ENCODE peak calls at places on chromosomes 4 and X, in ten cellular contexts. W is GM12878, Y is endothelial cell, Q is Peyer's patch, B is adrenal gland, S is AG09319, L is mammary epithelial cell, M is WTC11, J is lower lobe of right lung, N is AG10803. P is an unnamed sample.

GRCh38 chrX:29992083-29992482 is 223.3 kb upstream of the MAGEB2 start:
- DNase-seq in W (no peak), Y (no peak), Q (no peak), B (no peak), S (no peak), L (no peak), M (no peak), J (no peak), N (no peak), P (no peak)

GRCh38 chrX:28581522-28581921 is 5.7 kb upstream of the IL1RAPL1 start:
- DNase-seq in W (no peak), Y (no peak), Q (no peak), B (no peak), S (no peak), L (no peak), M (no peak), J (no peak), N (no peak), P (no peak)

GRCh38 chrX:34521563-34521962 is 135.5 kb downstream of the TMEM47 start:
- DNase-seq in W (no peak), Y (no peak), Q (no peak), B (no peak), S (no peak), L (peak; percentile 21), M (no peak), J (no peak), N (no peak), P (no peak)

GRCh38 chr4:1194028-1194900 is 21.9 kb upstream of the SPON2 start:
- DNase-seq in W (no peak), Y (peak; percentile 4), Q (peak; percentile 16), B (peak; percentile 72), S (no peak), L (no peak), M (peak; percentile 36), J (no peak), N (peak; percentile 31), P (no peak)

GRCh38 chr4:182454440-182455013 is 211.3 kb downstream of the TENM3 start:
- DNase-seq in W (no peak), Y (no peak), Q (no peak), B (no peak), S (no peak), L (no peak), M (no peak), J (no peak), N (peak; percentile 48), P (no peak)

GRCh38 chr4:138488527-138488926 is 246.4 kb upstream of the SLC7A11 start:
- DNase-seq in W (no peak), Y (no peak), Q (no peak), B (no peak), S (no peak), L (no peak), M (no peak), J (no peak), N (no peak), P (no peak)

GRCh38 chr4:98745372-98745771 is 87.0 kb upstream of the TSPAN5 start:
- DNase-seq in W (no peak), Y (peak; percentile 21), Q (no peak), B (peak; percentile 26), S (no peak), L (peak; percentile 32), M (peak; percentile 18), J (no peak), N (peak; percentile 19), P (no peak)

GRCh38 chr4:105060628-105061027 is 86.0 kb upstream of the TET2 start:
- DNase-seq in W (peak; percentile 98), Y (no peak), Q (no peak), B (no peak), S (no peak), L (peak; percentile 61), M (no peak), J (no peak), N (no peak), P (no peak)

GRCh38 chr4:43776371-43776770 is 672.2 kb downstream of the KCTD8 start:
- DNase-seq in W (no peak), Y (no peak), Q (no peak), B (no peak), S (no peak), L (no peak), M (no peak), J (no peak), N (no peak), P (no peak)

GRCh38 chr4:102787944-102788343 is 27.2 kb upstream of the MANBA start:
- DNase-seq in W (no peak), Y (no peak), Q (no peak), B (no peak), S (no peak), L (no peak), M (no peak), J (no peak), N (no peak), P (no peak)

GRCh38 chr4:180923476-180923875 is 1319.7 kb upstream of the TENM3 start:
- DNase-seq in W (no peak), Y (no peak), Q (no peak), B (no peak), S (peak; percentile 80), L (peak; percentile 51), M (no peak), J (no peak), N (peak; percentile 94), P (no peak)

GRCh38 chr4:139223682-139224317 is 46.8 kb upstream of the ELF2 start:
- DNase-seq in W (no peak), Y (no peak), Q (no peak), B (no peak), S (no peak), L (peak; percentile 77), M (no peak), J (no peak), N (peak; percentile 52), P (no peak)

GRCh38 chr4:81442479-81443085 is 29.1 kb downstream of the RASGEF1B start:
- DNase-seq in W (no peak), Y (no peak), Q (no peak), B (no peak), S (no peak), L (no peak), M (no peak), J (no peak), N (no peak), P (no peak)

GRCh38 chr4:83109480-83110221 is 4.9 kb downstream of the PLAC8 start:
- DNase-seq in W (no peak), Y (peak; percentile 45), Q (peak; percentile 34), B (peak; percentile 44), S (no peak), L (no peak), M (peak; percentile 65), J (peak; percentile 66), N (peak; percentile 35), P (no peak)

GRCh38 chrX:81054904-81055303 is 146.8 kb downstream of the HMGN5 start:
- DNase-seq in W (no peak), Y (no peak), Q (no peak), B (no peak), S (no peak), L (no peak), M (no peak), J (no peak), N (no peak), P (no peak)

DNA sequence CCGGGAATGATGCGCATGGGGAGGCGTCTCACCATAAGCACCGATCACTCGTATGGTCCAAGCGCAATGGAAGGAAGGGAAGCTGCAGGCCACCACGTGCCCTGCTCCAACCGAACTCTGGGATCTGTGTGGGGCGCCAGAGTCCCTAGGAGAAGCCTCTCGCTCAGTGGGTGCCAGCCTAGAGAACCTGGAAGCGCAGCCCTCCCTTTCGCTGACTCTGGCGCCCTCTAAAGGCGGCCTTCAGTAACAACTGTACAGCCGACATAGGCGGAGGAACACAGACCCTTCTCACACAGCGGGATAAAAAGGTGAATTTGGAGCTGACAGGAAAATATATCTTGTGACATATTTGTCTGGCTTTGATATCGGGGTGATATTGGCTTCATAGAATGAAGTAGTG is 76.0 kb downstream of the INTS6L start:
- DNase-seq in W (no peak), Y (peak; percentile 64), Q (peak; percentile 16), B (peak; percentile 38), S (no peak), L (peak; percentile 25), M (peak; percentile 64), J (peak; percentile 42), N (peak; percentile 11), P (no peak)
- TF ChIP-seq CTCF in W (peak; percentile 67), Y (peak; percentile 69), Q (peak; percentile 47), B (peak; percentile 52), S (peak; percentile 64), L (peak; percentile 54), M (peak; percentile 44), J (peak; percentile 52), N (peak; percentile 58), P (peak; percentile 47)

DNA sequence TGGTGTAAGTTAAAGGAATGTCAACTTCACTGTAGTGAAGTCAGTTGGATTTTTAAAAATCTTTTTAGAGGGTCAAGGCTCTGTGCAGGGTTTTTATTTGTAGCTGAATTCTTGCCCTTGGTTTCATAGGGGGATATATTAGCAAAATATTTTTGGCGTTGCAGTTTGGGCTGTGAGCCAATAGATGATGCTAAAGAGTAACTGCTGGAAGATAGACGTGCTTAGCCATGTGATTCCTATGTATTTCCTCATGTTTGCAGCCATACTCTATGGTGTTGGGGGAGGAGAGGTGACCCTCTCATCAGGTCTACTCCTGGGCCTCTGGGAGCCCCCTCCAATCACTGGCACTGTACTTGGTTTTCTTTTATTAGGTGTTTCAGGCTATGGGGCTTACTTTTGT is 246.7 kb upstream of the ARHGAP24 start:
- DNase-seq in W (no peak), Y (no peak), Q (no peak), B (no peak), S (no peak), L (no peak), M (no peak), J (no peak), N (no peak), P (no peak)
- TF ChIP-seq CTCF in W (peak; percentile 5), Y (no peak), Q (no peak), B (no peak), S (no peak), L (peak; percentile 2), M (no peak), J (no peak), N (no peak), P (no peak)

DNA sequence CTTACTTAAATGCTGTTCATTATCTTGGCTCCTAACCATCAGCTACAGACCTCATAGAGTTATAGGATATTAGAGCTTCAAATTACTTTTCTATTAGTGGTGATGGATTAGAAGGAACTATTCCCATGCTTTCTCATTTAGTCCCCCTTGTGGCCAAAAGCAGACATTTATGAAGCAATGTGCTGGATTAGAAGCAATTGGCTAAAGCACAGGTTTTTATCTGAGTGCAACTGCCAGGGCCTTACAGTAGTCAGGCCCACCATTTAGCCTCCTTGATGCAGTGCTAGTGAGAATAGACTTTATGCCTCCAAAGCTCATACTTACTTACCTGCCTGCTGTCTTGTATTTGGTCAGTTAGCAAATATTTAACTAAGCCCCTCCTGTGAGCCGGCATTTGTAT is 93.0 kb downstream of the TSPAN7 start:
- DNase-seq in W (no peak), Y (peak; percentile 7), Q (no peak), B (no peak), S (no peak), L (peak; percentile 28), M (no peak), J (no peak), N (peak; percentile 14), P (no peak)
- TF ChIP-seq CTCF in W (peak; percentile 32), Y (peak; percentile 60), Q (peak; percentile 45), B (peak; percentile 67), S (peak; percentile 44), L (peak; percentile 59), M (peak; percentile 23), J (peak; percentile 45), N (peak; percentile 47), P (peak; percentile 43)

DNA sequence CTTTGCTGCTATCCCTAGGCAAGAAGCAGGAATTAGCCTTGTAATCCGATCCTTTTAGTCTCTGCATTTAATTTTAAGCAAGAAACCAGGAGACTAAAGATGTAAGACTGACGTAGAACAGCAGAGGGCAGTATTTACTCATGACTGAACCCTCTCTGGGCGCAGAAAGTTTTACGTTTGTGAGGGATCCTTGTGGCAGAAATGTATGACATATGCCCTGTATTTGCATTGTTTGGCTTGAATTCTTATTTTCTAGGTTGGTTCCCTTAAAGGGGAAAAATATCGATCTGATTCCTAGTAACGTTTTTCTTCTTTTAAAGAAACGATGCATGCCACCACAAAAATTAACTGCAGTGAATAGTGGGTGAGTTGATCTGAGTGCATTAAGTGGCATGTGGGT is 1.3 kb upstream of the FAT4 start:
- DNase-seq in W (no peak), Y (peak; percentile 72), Q (no peak), B (peak; percentile 55), S (peak; percentile 79), L (peak; percentile 72), M (peak; percentile 19), J (no peak), N (peak; percentile 84), P (peak; percentile 17)
- TF ChIP-seq CTCF in W (peak; percentile 75), Y (peak; percentile 95), Q (peak; percentile 73), B (peak; percentile 85), S (peak; percentile 73), L (peak; percentile 79), M (peak; percentile 78), J (peak; percentile 75), N (peak; percentile 91), P (peak; percentile 88)

P was measured in D721Med.